ENCODE peak calls at places on chromosomes 11 and 22, in ten cellular contexts. One of them, this sample, is unnamed. For H3K9me3 and H3K4me1, the result is how much of the 10 kb centered on the place peaks cover.

GRCh38 chr11:36450391-36450714 is 59.7 kb downstream of the TRAF6 start:
- DNase-seq in A673: no peak
- DNase-seq in suprapubic skin: no peak
- DNase-seq in fibroblast of lung: no peak
- DNase-seq in effector memory CD4-positive, alpha-beta T cell: no peak
- DNase-seq in psoas muscle: no peak
- DNase-seq in prostate gland: no peak
- DNase-seq in A549: no peak
- DNase-seq in SK-N-SH: no peak
- DNase-seq in GM23248: no peak
- DNase-seq in this sample: no peak

GRCh38 chr22:40525250-40525884 is 111.2 kb downstream of the MRTFA start:
- DNase-seq in A673: peak
- DNase-seq in suprapubic skin: no peak
- DNase-seq in fibroblast of lung: no peak
- DNase-seq in effector memory CD4-positive, alpha-beta T cell: peak
- DNase-seq in psoas muscle: peak
- DNase-seq in prostate gland: no peak
- DNase-seq in A549: no peak
- DNase-seq in SK-N-SH: no peak
- DNase-seq in GM23248: peak
- DNase-seq in this sample: peak

GRCh38 chr22:30290679-30291333 is 1.5 kb upstream of the CASTOR1 start:
- DNase-seq in A673: peak
- DNase-seq in suprapubic skin: peak
- DNase-seq in fibroblast of lung: peak
- DNase-seq in effector memory CD4-positive, alpha-beta T cell: no peak
- DNase-seq in psoas muscle: peak
- DNase-seq in prostate gland: peak
- DNase-seq in A549: no peak
- DNase-seq in SK-N-SH: peak
- DNase-seq in GM23248: peak
- DNase-seq in this sample: peak

GRCh38 chr22:20953668-20954500 is 13.2 kb upstream of the AIFM3 start:
- DNase-seq in A673: no peak
- DNase-seq in suprapubic skin: no peak
- DNase-seq in fibroblast of lung: peak
- DNase-seq in effector memory CD4-positive, alpha-beta T cell: no peak
- DNase-seq in psoas muscle: peak
- DNase-seq in prostate gland: peak
- DNase-seq in A549: no peak
- DNase-seq in SK-N-SH: no peak
- DNase-seq in GM23248: peak
- DNase-seq in this sample: no peak

GRCh38 chr11:1487851-1488574 is 1.4 kb upstream of the MOB2 start:
- DNase-seq in A673: no peak
- DNase-seq in suprapubic skin: no peak
- DNase-seq in fibroblast of lung: no peak
- DNase-seq in effector memory CD4-positive, alpha-beta T cell: no peak
- DNase-seq in psoas muscle: no peak
- DNase-seq in prostate gland: no peak
- DNase-seq in A549: no peak
- DNase-seq in SK-N-SH: no peak
- DNase-seq in GM23248: no peak
- DNase-seq in this sample: no peak

GRCh38 chr22:47060718-47061117 is 298.3 kb downstream of the TBC1D22A start:
- DNase-seq in A673: no peak
- DNase-seq in suprapubic skin: no peak
- DNase-seq in fibroblast of lung: no peak
- DNase-seq in effector memory CD4-positive, alpha-beta T cell: no peak
- DNase-seq in psoas muscle: no peak
- DNase-seq in prostate gland: no peak
- DNase-seq in A549: no peak
- DNase-seq in SK-N-SH: no peak
- DNase-seq in GM23248: no peak
- DNase-seq in this sample: no peak

GRCh38 chr11:78069465-78069864 is 5.8 kb downstream of the THRSP start:
- DNase-seq in A673: no peak
- DNase-seq in suprapubic skin: no peak
- DNase-seq in fibroblast of lung: no peak
- DNase-seq in effector memory CD4-positive, alpha-beta T cell: no peak
- DNase-seq in psoas muscle: no peak
- DNase-seq in prostate gland: no peak
- DNase-seq in A549: no peak
- DNase-seq in SK-N-SH: no peak
- DNase-seq in GM23248: no peak
- DNase-seq in this sample: no peak

GRCh38 chr11:75523189-75523588 is 2.6 kb downstream of the GDPD5 start:
- DNase-seq in A673: no peak
- DNase-seq in suprapubic skin: no peak
- DNase-seq in fibroblast of lung: no peak
- DNase-seq in effector memory CD4-positive, alpha-beta T cell: no peak
- DNase-seq in psoas muscle: no peak
- DNase-seq in prostate gland: no peak
- DNase-seq in A549: no peak
- DNase-seq in SK-N-SH: no peak
- DNase-seq in GM23248: no peak
- DNase-seq in this sample: no peak

GRCh38 chr11:44221486-44221885 is 88.5 kb downstream of the ALX4 start:
- DNase-seq in A673: no peak
- DNase-seq in suprapubic skin: no peak
- DNase-seq in fibroblast of lung: peak
- DNase-seq in effector memory CD4-positive, alpha-beta T cell: no peak
- DNase-seq in psoas muscle: no peak
- DNase-seq in prostate gland: no peak
- DNase-seq in A549: no peak
- DNase-seq in SK-N-SH: no peak
- DNase-seq in GM23248: no peak
- DNase-seq in this sample: no peak

GRCh38 chr11:4551346-4551979 is 6.5 kb downstream of the OR52M1 start:
- DNase-seq in A673: peak
- DNase-seq in suprapubic skin: no peak
- DNase-seq in fibroblast of lung: no peak
- DNase-seq in effector memory CD4-positive, alpha-beta T cell: no peak
- DNase-seq in psoas muscle: no peak
- DNase-seq in prostate gland: no peak
- DNase-seq in A549: no peak
- DNase-seq in SK-N-SH: peak
- DNase-seq in GM23248: peak
- DNase-seq in this sample: no peak

DNA sequence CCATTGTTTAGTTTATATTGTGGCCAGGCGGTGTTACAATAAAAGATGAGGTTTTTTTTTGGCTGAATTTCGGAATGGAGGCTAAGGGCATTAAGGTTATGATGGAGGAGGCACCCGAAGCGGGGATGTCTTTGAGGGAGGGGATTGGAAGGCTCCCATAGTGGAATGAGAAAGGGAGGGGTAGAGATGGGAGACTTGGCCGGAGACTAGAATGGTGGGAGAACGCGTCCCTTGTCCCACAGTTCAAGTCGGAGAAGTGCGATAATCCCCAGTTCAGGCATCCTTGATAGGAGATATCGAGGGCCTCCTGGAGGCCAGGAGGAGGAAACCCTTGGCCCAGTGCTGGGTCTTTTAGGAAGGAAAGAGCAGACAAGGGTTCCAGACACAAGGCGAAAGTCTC is 21.6 kb downstream of the ZNF195 start:
- DNase-seq in A673: no peak
- DNase-seq in suprapubic skin: no peak
- DNase-seq in fibroblast of lung: no peak
- DNase-seq in effector memory CD4-positive, alpha-beta T cell: no peak
- DNase-seq in psoas muscle: no peak
- DNase-seq in prostate gland: no peak
- DNase-seq in A549: no peak
- DNase-seq in SK-N-SH: no peak
- DNase-seq in GM23248: no peak
- DNase-seq in this sample: no peak
- H3K9me3 ChIP-seq in A673: half or more
- H3K9me3 ChIP-seq in suprapubic skin: under half
- H3K9me3 ChIP-seq in fibroblast of lung: under half
- H3K9me3 ChIP-seq in effector memory CD4-positive, alpha-beta T cell: half or more
- H3K9me3 ChIP-seq in psoas muscle: half or more
- H3K9me3 ChIP-seq in prostate gland: under half
- H3K9me3 ChIP-seq in A549: half or more
- H3K9me3 ChIP-seq in SK-N-SH: under half
- H3K9me3 ChIP-seq in GM23248: under half
- H3K9me3 ChIP-seq in this sample: under half

GRCh38 chr11:129416080-129416820 is 40.6 kb downstream of the BARX2 start:
- DNase-seq in A673: no peak
- DNase-seq in suprapubic skin: no peak
- DNase-seq in fibroblast of lung: no peak
- DNase-seq in effector memory CD4-positive, alpha-beta T cell: no peak
- DNase-seq in psoas muscle: no peak
- DNase-seq in prostate gland: no peak
- DNase-seq in A549: no peak
- DNase-seq in SK-N-SH: no peak
- DNase-seq in GM23248: no peak
- DNase-seq in this sample: no peak
- H3K4me1 ChIP-seq in A673: under half
- H3K4me1 ChIP-seq in suprapubic skin: under half
- H3K4me1 ChIP-seq in fibroblast of lung: under half
- H3K4me1 ChIP-seq in effector memory CD4-positive, alpha-beta T cell: under half
- H3K4me1 ChIP-seq in psoas muscle: under half
- H3K4me1 ChIP-seq in prostate gland: under half
- H3K4me1 ChIP-seq in A549: under half
- H3K4me1 ChIP-seq in SK-N-SH: under half
- H3K4me1 ChIP-seq in GM23248: under half
- H3K4me1 ChIP-seq in this sample: under half

GRCh38 chr11:69475141-69475865 is 6.2 kb upstream of the LINC01488 start:
- DNase-seq in A673: no peak
- DNase-seq in suprapubic skin: no peak
- DNase-seq in fibroblast of lung: no peak
- DNase-seq in effector memory CD4-positive, alpha-beta T cell: no peak
- DNase-seq in psoas muscle: no peak
- DNase-seq in prostate gland: no peak
- DNase-seq in A549: no peak
- DNase-seq in SK-N-SH: no peak
- DNase-seq in GM23248: no peak
- DNase-seq in this sample: no peak

GRCh38 chr11:69474736-69475135 is 6.7 kb upstream of the LINC01488 start:
- DNase-seq in A673: no peak
- DNase-seq in suprapubic skin: no peak
- DNase-seq in fibroblast of lung: no peak
- DNase-seq in effector memory CD4-positive, alpha-beta T cell: no peak
- DNase-seq in psoas muscle: no peak
- DNase-seq in prostate gland: no peak
- DNase-seq in A549: no peak
- DNase-seq in SK-N-SH: no peak
- DNase-seq in GM23248: no peak
- DNase-seq in this sample: no peak

GRCh38 chr11:69475866-69476714 is 5.4 kb upstream of the LINC01488 start:
- DNase-seq in A673: no peak
- DNase-seq in suprapubic skin: no peak
- DNase-seq in fibroblast of lung: no peak
- DNase-seq in effector memory CD4-positive, alpha-beta T cell: no peak
- DNase-seq in psoas muscle: peak
- DNase-seq in prostate gland: no peak
- DNase-seq in A549: no peak
- DNase-seq in SK-N-SH: no peak
- DNase-seq in GM23248: no peak
- DNase-seq in this sample: no peak

GRCh38 chr11:69476715-69477025 is 4.8 kb upstream of the LINC01488 start:
- DNase-seq in A673: no peak
- DNase-seq in suprapubic skin: no peak
- DNase-seq in fibroblast of lung: no peak
- DNase-seq in effector memory CD4-positive, alpha-beta T cell: no peak
- DNase-seq in psoas muscle: no peak
- DNase-seq in prostate gland: no peak
- DNase-seq in A549: no peak
- DNase-seq in SK-N-SH: no peak
- DNase-seq in GM23248: no peak
- DNase-seq in this sample: no peak

DNA sequence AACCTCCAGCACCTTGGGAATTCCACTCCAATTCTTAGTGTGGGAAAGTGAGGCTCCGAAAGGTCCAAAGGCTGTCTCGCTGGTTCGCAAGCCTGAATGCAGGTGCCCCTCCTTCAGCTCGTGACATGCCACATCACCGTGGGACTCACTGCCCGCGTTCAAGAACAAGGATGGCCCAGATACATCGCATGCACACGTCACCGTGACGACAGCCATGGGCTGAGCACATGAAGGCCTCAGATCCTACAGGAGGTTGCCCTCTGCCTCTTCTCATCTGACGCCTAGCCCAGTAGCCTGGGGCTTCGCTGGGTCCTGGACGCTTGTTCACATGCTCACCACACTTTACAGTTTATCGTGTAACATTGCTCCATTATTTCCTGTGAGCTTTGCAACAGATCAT is 4.4 kb upstream of the LINC01488 start:
- DNase-seq in A673: no peak
- DNase-seq in suprapubic skin: no peak
- DNase-seq in fibroblast of lung: no peak
- DNase-seq in effector memory CD4-positive, alpha-beta T cell: no peak
- DNase-seq in psoas muscle: peak
- DNase-seq in prostate gland: no peak
- DNase-seq in A549: no peak
- DNase-seq in SK-N-SH: no peak
- DNase-seq in GM23248: no peak
- DNase-seq in this sample: no peak
- H3K9me3 ChIP-seq in A673: under half
- H3K9me3 ChIP-seq in suprapubic skin: under half
- H3K9me3 ChIP-seq in fibroblast of lung: under half
- H3K9me3 ChIP-seq in effector memory CD4-positive, alpha-beta T cell: under half
- H3K9me3 ChIP-seq in psoas muscle: under half
- H3K9me3 ChIP-seq in prostate gland: under half
- H3K9me3 ChIP-seq in A549: under half
- H3K9me3 ChIP-seq in SK-N-SH: under half
- H3K9me3 ChIP-seq in GM23248: under half
- H3K9me3 ChIP-seq in this sample: under half

GRCh38 chr11:119091083-119091650 is 6.5 kb downstream of the HMBS start:
- DNase-seq in A673: no peak
- DNase-seq in suprapubic skin: no peak
- DNase-seq in fibroblast of lung: no peak
- DNase-seq in effector memory CD4-positive, alpha-beta T cell: no peak
- DNase-seq in psoas muscle: no peak
- DNase-seq in prostate gland: no peak
- DNase-seq in A549: no peak
- DNase-seq in SK-N-SH: no peak
- DNase-seq in GM23248: peak
- DNase-seq in this sample: no peak

GRCh38 chr11:119089319-119089718 is 4.6 kb downstream of the HMBS start:
- DNase-seq in A673: no peak
- DNase-seq in suprapubic skin: no peak
- DNase-seq in fibroblast of lung: no peak
- DNase-seq in effector memory CD4-positive, alpha-beta T cell: no peak
- DNase-seq in psoas muscle: no peak
- DNase-seq in prostate gland: no peak
- DNase-seq in A549: no peak
- DNase-seq in SK-N-SH: no peak
- DNase-seq in GM23248: no peak
- DNase-seq in this sample: no peak

GRCh38 chr11:119084663-119085522 is at the start of gene HMBS:
- DNase-seq in A673: peak
- DNase-seq in suprapubic skin: peak
- DNase-seq in fibroblast of lung: peak
- DNase-seq in effector memory CD4-positive, alpha-beta T cell: peak
- DNase-seq in psoas muscle: peak
- DNase-seq in prostate gland: peak
- DNase-seq in A549: peak
- DNase-seq in SK-N-SH: peak
- DNase-seq in GM23248: peak
- DNase-seq in this sample: peak

GRCh38 chr11:119085523-119085878 is 820 bp downstream of the HMBS start:
- DNase-seq in A673: no peak
- DNase-seq in suprapubic skin: no peak
- DNase-seq in fibroblast of lung: peak
- DNase-seq in effector memory CD4-positive, alpha-beta T cell: no peak
- DNase-seq in psoas muscle: no peak
- DNase-seq in prostate gland: no peak
- DNase-seq in A549: no peak
- DNase-seq in SK-N-SH: peak
- DNase-seq in GM23248: peak
- DNase-seq in this sample: no peak

GRCh38 chr11:119087747-119088241 is 3.1 kb downstream of the HMBS start:
- DNase-seq in A673: no peak
- DNase-seq in suprapubic skin: no peak
- DNase-seq in fibroblast of lung: no peak
- DNase-seq in effector memory CD4-positive, alpha-beta T cell: no peak
- DNase-seq in psoas muscle: no peak
- DNase-seq in prostate gland: no peak
- DNase-seq in A549: no peak
- DNase-seq in SK-N-SH: no peak
- DNase-seq in GM23248: no peak
- DNase-seq in this sample: no peak
- H3K4me1 ChIP-seq in A673: under half
- H3K4me1 ChIP-seq in suprapubic skin: under half
- H3K4me1 ChIP-seq in fibroblast of lung: under half
- H3K4me1 ChIP-seq in effector memory CD4-positive, alpha-beta T cell: under half
- H3K4me1 ChIP-seq in psoas muscle: under half
- H3K4me1 ChIP-seq in prostate gland: under half
- H3K4me1 ChIP-seq in A549: under half
- H3K4me1 ChIP-seq in SK-N-SH: under half
- H3K4me1 ChIP-seq in GM23248: under half
- H3K4me1 ChIP-seq in this sample: under half